ENCODE peak calls at places on chromosomes 12 and 14, in ten cellular contexts. T, C, F, R, Z, L, E, H, Q and W are unnamed samples. For H3K4me1, the result is how much of the 10 kb centered on the place peaks cover.

GRCh38 chr14:100589071-100589759 is 2.0 kb upstream of the BEGAIN start:
- DNase-seq in C (no peak), Q (peak), R (no peak), F (no peak), Z (no peak), H (no peak), E (peak), L (no peak), T (no peak), W (no peak)

GRCh38 chr14:98070521-98070920 is 1201.5 kb downstream of the BCL11B start:
- DNase-seq in Q (no peak), F (no peak), Z (no peak), R (no peak), L (no peak), T (no peak), C (no peak), E (no peak), H (no peak), W (no peak)

GRCh38 chr12:119758236-119758635 is 90.3 kb downstream of the PRKAB1 start:
- DNase-seq in C (no peak), T (no peak), R (no peak), F (no peak), H (no peak), E (no peak), Z (no peak), Q (no peak), L (no peak), W (no peak)

GRCh38 chr12:106769078-106769477 is 5.4 kb upstream of the RIC8B start:
- DNase-seq in L (no peak), C (no peak), R (no peak), E (peak), T (no peak), Q (no peak), F (no peak), H (no peak), Z (no peak), W (no peak)

GRCh38 chr12:130621696-130622298 is 94.3 kb downstream of the RIMBP2 start:
- DNase-seq in Q (no peak), F (no peak), T (no peak), E (peak), H (no peak), Z (no peak), R (no peak), L (no peak), C (no peak), W (no peak)

GRCh38 chr12:7091660-7092228 is 501 bp downstream of the C1R start:
- DNase-seq in R (peak), F (no peak), L (no peak), Q (peak), T (no peak), Z (peak), C (no peak), E (peak), H (no peak), W (no peak)

GRCh38 chr14:55077691-55078151 is 26.3 kb downstream of the MAPK1IP1L start:
- DNase-seq in L (no peak), F (no peak), R (no peak), E (no peak), Z (peak), T (peak), C (peak), H (no peak), Q (no peak), W (no peak)

GRCh38 chr12:46800160-46800559 is 25.6 kb downstream of the SLC38A4 start:
- DNase-seq in H (no peak), T (no peak), Q (no peak), C (no peak), R (no peak), Z (no peak), F (no peak), E (no peak), L (no peak), W (no peak)

GRCh38 chr14:102927346-102927877 is 4.9 kb downstream of the AMN start:
- DNase-seq in T (no peak), C (peak), R (no peak), Z (no peak), H (no peak), L (no peak), F (no peak), E (no peak), Q (no peak), W (no peak)

GRCh38 chr12:52074006-52074405 is 4.2 kb downstream of the ATG101 start:
- DNase-seq in T (no peak), Q (peak), F (no peak), R (no peak), H (no peak), L (no peak), C (no peak), E (no peak), Z (peak), W (peak)

GRCh38 chr14:46048127-46048526 is 603.5 kb downstream of the RPL10L start:
- DNase-seq in Z (peak), F (no peak), T (no peak), C (peak), E (peak), Q (no peak), L (no peak), H (no peak), R (no peak), W (peak)

GRCh38 chr12:23504641-23505399 is 444.6 kb downstream of the SOX5 start:
- DNase-seq in T (no peak), F (no peak), E (peak), L (no peak), H (no peak), Z (no peak), C (no peak), Q (no peak), R (no peak), W (no peak)

GRCh38 chr12:7501031-7501585 is 2.5 kb downstream of the CD163 start:
- DNase-seq in L (no peak), Z (no peak), T (no peak), F (no peak), R (no peak), C (no peak), Q (no peak), H (no peak), E (no peak), W (no peak)

GRCh38 chr14:33210304-33210703 is 271.6 kb downstream of the NPAS3 start:
- DNase-seq in Q (no peak), R (no peak), E (peak), H (no peak), T (no peak), C (no peak), L (no peak), F (no peak), Z (no peak), W (no peak)

GRCh38 chr12:20142956-20143355 is 225.4 kb upstream of the PDE3A start:
- DNase-seq in F (no peak), C (no peak), T (no peak), Z (no peak), H (no peak), R (no peak), E (peak), L (no peak), Q (no peak), W (no peak)

GRCh38 chr14:77023001-77023996 is 5.2 kb downstream of the IRF2BPL start:
- DNase-seq in F (no peak), H (no peak), L (no peak), R (peak), T (no peak), E (peak), C (no peak), Z (peak), Q (no peak), W (peak)

GRCh38 chr12:100372846-100373245 is 16.0 kb downstream of the SLC17A8 start:
- DNase-seq in L (no peak), R (no peak), T (no peak), H (no peak), Z (peak), C (no peak), Q (no peak), E (peak), F (no peak), W (peak)

GRCh38 chr14:105496831-105497591 is 6.0 kb downstream of the TEDC1 start:
- DNase-seq in T (no peak), H (no peak), L (no peak), R (no peak), C (no peak), Q (no peak), F (no peak), Z (no peak), E (no peak), W (no peak)

GRCh38 chr12:132881853-132882252 is 5.6 kb downstream of the CHFR start:
- DNase-seq in L (no peak), F (no peak), T (no peak), E (no peak), Q (no peak), R (no peak), Z (no peak), C (no peak), H (no peak), W (no peak)

GRCh38 chr12:10562306-10562933 is 51.0 kb downstream of the MAGOHB start:
- DNase-seq in R (no peak), C (peak), F (no peak), Q (no peak), L (peak), Z (no peak), H (no peak), E (no peak), T (no peak), W (peak)

GRCh38 chr12:4272014-4272975 is 1.3 kb upstream of the CCND2 start:
- DNase-seq in Z (peak), E (peak), L (peak), F (peak), H (no peak), R (peak), C (no peak), Q (peak), T (peak), W (peak)

GRCh38 chr12:4274396-4274959 is 916 bp downstream of the CCND2 start:
- DNase-seq in L (peak), E (peak), T (no peak), Z (no peak), F (no peak), H (no peak), C (no peak), R (peak), Q (no peak), W (no peak)

GRCh38 chr12:4271433-4272013 is 2.0 kb upstream of the CCND2 start:
- DNase-seq in E (peak), R (no peak), Z (peak), C (no peak), H (no peak), F (no peak), Q (no peak), L (no peak), T (no peak), W (no peak)

GRCh38 chr12:4273651-4274395 is at the start of gene CCND2:
- DNase-seq in H (peak), E (peak), R (peak), L (peak), Q (peak), C (no peak), T (peak), Z (peak), F (peak), W (peak)

DNA sequence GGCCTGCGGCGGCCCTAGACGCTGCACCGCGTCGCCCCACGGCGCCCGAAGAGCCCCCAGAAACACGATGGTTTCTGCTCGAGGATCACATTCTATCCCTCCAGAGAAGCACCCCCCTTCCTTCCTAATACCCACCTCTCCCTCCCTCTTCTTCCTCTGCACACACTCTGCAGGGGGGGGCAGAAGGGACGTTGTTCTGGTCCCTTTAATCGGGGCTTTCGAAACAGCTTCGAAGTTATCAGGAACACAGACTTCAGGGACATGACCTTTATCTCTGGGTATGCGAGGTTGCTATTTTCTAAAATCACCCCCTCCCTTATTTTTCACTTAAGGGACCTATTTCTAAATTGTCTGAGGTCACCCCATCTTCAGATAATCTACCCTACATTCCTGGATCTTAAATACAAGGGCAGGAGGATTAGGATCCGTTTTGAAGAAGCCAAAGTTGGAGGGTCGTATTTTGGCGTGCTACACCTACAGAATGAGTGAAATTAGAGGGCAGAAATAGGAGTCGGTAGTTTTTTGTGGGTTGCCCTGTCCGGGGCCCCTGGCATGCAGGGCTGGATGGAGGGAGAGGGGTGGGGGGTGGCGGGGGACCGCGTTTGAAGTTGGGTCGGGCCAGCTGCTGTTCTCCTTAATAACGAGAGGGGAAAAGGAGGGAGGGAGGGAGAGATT is 449 bp upstream of the CCND2 start:
- DNase-seq in R (no peak), Q (no peak), Z (no peak), H (no peak), L (peak), E (no peak), C (no peak), T (no peak), F (no peak), W (no peak)
- H3K4me1 ChIP-seq in R (under half), Q (half or more), Z (under half), H (half or more), L (under half), E (under half), C (under half), T (under half), F (under half), W (under half)

GRCh38 chr12:50574621-50575348 is 70.0 kb downstream of the DIP2B start:
- DNase-seq in H (no peak), Z (peak), F (no peak), T (peak), R (no peak), L (no peak), E (no peak), Q (no peak), C (no peak), W (peak)
- H3K4me3 ChIP-seq in H (no peak), Z (no peak), F (no peak), T (no peak), R (no peak), L (no peak), E (no peak), Q (no peak), C (no peak), W (no peak)

GRCh38 chr12:124458992-124459851 is 108.2 kb downstream of the NCOR2 start:
- DNase-seq in C (no peak), Q (no peak), E (no peak), H (no peak), F (no peak), L (no peak), T (no peak), Z (no peak), R (no peak), W (no peak)

GRCh38 chr12:124456652-124457152 is 110.7 kb downstream of the NCOR2 start:
- DNase-seq in T (no peak), R (no peak), Q (peak), F (peak), L (peak), H (no peak), Z (no peak), E (no peak), C (no peak), W (no peak)

GRCh38 chr12:124458220-124458991 is 109.0 kb downstream of the NCOR2 start:
- DNase-seq in E (no peak), Z (no peak), Q (no peak), F (no peak), R (no peak), L (no peak), H (no peak), C (no peak), T (no peak), W (no peak)

GRCh38 chr12:124456133-124456651 is 111.2 kb downstream of the NCOR2 start:
- DNase-seq in Q (no peak), F (no peak), H (no peak), T (no peak), Z (no peak), C (no peak), E (no peak), R (no peak), L (no peak), W (no peak)

DNA sequence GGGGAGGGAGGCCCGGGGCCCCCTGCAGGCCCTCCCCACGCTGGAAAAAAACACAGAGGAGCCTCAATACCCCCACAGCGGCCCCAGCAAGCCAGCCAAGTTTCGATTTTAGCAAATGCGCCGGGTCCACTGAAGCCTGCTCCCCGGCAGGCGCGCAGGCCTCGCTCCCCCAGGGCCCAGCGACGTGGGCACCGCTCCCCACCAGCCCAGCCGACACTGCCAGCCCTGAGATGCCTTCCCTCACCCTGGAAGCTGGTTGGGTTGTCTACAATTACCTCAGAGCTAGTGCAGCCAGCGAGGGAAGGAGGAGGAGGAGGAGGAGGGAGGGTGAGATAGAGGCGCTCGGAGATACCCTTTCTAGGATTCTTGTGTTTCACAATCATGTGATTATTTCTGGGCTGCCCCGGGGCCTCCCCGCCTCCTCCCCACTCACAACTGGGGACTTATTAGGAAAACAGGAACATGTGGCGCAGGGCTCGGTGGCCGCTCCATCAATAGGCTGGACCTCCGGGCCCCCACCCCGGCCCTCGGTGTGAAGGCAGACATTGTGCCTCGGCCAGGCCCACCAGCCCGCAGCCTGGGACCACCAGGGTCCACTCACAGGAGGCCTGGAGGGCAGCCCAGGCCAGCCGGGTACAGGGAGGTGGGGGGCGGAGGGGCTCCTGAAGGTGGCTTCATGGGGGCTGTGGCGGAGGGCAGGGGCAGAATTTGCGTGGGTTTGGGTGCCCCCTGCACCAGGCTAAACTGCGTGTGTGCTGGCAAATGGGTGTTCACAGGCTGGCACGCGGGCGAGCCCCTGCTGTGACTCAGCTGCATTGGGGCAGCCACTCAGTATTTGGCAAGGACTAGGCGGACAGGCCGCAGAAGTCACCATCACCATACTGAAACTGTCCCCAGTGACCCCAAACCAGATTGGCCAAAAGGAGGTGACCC is 109.9 kb downstream of the NCOR2 start:
- DNase-seq in H (peak), T (peak), F (peak), L (peak), E (no peak), R (peak), C (no peak), Q (peak), Z (peak), W (no peak)
- H3K4me1 ChIP-seq in H (half or more), T (under half), F (under half), L (half or more), E (under half), R (under half), C (under half), Q (half or more), Z (under half), W (under half)

DNA sequence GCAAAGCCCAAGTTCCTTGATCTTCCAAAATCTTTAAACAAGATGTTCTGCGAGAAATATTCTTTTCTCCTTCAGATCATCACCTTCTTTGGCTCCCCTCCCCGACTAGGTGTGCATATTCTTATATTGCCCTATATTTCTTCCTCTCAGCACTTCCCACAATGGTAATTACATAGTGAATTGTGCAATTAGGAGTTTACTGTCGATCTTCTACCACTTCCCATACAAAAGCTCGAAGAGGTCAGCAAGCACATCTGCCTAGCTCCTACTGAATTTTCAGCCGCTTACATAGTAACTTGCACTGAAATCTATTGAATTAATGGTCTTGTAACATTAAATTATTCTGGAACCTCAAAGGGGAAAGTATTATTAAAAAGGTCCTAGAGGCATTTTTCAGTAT is 16.7 kb downstream of the OSBPL8 start:
- DNase-seq in E (no peak), Q (no peak), H (no peak), R (no peak), T (no peak), Z (no peak), L (no peak), F (no peak), C (no peak), W (no peak)
- H3K4me3 ChIP-seq in E (no peak), Q (no peak), H (no peak), R (no peak), T (no peak), Z (no peak), L (no peak), F (no peak), C (no peak), W (no peak)

GRCh38 chr12:12864243-12864642 is 27.1 kb upstream of the GPRC5A start:
- DNase-seq in Q (no peak), Z (no peak), E (no peak), C (no peak), T (no peak), L (no peak), R (no peak), F (no peak), H (no peak), W (no peak)

DNA sequence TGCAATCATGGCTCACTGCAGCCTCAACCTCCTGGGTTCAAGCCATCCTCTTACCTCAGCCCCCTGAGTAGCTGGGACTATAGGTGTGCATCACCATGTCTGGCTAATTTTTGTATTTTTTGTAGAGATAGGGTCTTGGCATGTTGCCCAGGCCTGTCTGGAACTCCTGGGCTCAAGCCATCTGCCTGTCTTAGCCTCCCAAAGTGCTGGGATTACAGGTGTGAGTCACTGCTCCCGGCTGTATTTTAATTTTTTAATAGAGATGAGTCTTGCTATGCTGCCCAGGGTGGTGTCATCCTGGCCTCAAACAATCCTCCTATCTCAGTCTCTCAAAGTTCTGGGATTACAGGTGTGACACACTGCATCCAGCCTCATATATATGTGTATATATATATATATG is 31.7 kb upstream of the GPRC5A start:
- DNase-seq in R (no peak), Q (no peak), Z (no peak), E (no peak), F (no peak), L (no peak), T (no peak), H (no peak), C (no peak), W (no peak)
- H3K4me1 ChIP-seq in R (under half), Q (under half), Z (under half), E (under half), F (under half), L (under half), T (under half), H (under half), C (under half), W (under half)